ENCODE peak calls at places on chromosomes 13 and 19, in eight cellular contexts. H is astrocyte; C is GM12864; A is cardiac fibroblast; X is choroid plexus epithelial cell; K is CD8-positive, alpha-beta T cell; N is A549; R is H9. F is an unnamed sample.

GRCh38 chr13:75650991-75651390 is 14.9 kb downstream of the LMO7 start:
- DNase-seq in C (no peak), H (peak; percentile 55), K (no peak), N (no peak), A (no peak), X (no peak), R (no peak), F (no peak)

GRCh38 chr13:110251227-110251791 is 55.6 kb downstream of the COL4A1 start:
- DNase-seq in K (no peak), R (no peak), H (no peak), N (no peak), X (no peak), C (no peak), A (no peak), F (no peak)

GRCh38 chr13:102856603-102857002 is 10.8 kb downstream of the ERCC5 start:
- DNase-seq in R (no peak), N (no peak), K (no peak), H (peak; percentile 46), X (no peak), A (peak; percentile 64), C (no peak), F (no peak)

GRCh38 chr13:77981191-77981925 is 62.7 kb upstream of the EDNRB start:
- DNase-seq in N (no peak), H (peak; percentile 5), C (no peak), X (peak; percentile 33), R (no peak), K (no peak), A (peak; percentile 73), F (no peak)

GRCh38 chr13:36526897-36527296 is 94.6 kb downstream of the CCNA1 start:
- DNase-seq in A (no peak), N (no peak), C (no peak), R (no peak), H (no peak), K (no peak), X (no peak), F (no peak)

GRCh38 chr13:47415048-47415447 is 518.2 kb upstream of the HTR2A start:
- DNase-seq in C (no peak), R (no peak), N (no peak), X (peak; percentile 27), H (peak; percentile 41), A (peak; percentile 2), K (no peak), F (no peak)

GRCh38 chr19:5308471-5309437 is 31.9 kb downstream of the PTPRS start:
- DNase-seq in A (peak; percentile 79), R (no peak), C (no peak), K (no peak), H (peak; percentile 88), X (peak; percentile 95), N (no peak), F (no peak)

GRCh38 chr13:34748078-34748477 is 194.0 kb upstream of the NBEA start:
- DNase-seq in H (peak; percentile 92), R (no peak), X (peak; percentile 8), A (peak; percentile 82), C (no peak), K (no peak), N (no peak), F (no peak)

GRCh38 chr19:42345191-42345812 is 19.9 kb downstream of the MEGF8 start:
- DNase-seq in N (no peak), X (peak; percentile 72), H (no peak), R (no peak), K (no peak), C (no peak), A (peak; percentile 44), F (no peak)

GRCh38 chr13:99033814-99034213 is 56.0 kb upstream of the DOCK9 start:
- DNase-seq in N (no peak), H (no peak), C (no peak), A (peak; percentile 58), R (no peak), X (peak; percentile 65), K (no peak), F (no peak)

GRCh38 chr19:13099073-13099999 is 3.3 kb downstream of the LYL1 start:
- DNase-seq in X (no peak), N (no peak), A (peak; percentile 64), R (peak; percentile 78), C (no peak), K (peak; percentile 65), H (no peak), F (no peak)

GRCh38 chr19:46860846-46861690 is at the start of gene ARHGAP35:
- DNase-seq in A (peak; percentile 86), N (no peak), C (no peak), K (no peak), R (peak; percentile 82), H (no peak), X (peak; percentile 85), F (peak; percentile 87)

GRCh38 chr19:30340724-30341595 is 31.2 kb upstream of the ZNF536 start:
- DNase-seq in X (no peak), H (no peak), A (no peak), C (no peak), R (no peak), N (no peak), K (no peak), F (peak; percentile 13)

GRCh38 chr13:43786766-43787517 is at the start of gene ENOX1:
- DNase-seq in C (no peak), N (peak; percentile 54), H (peak; percentile 51), A (peak; percentile 81), R (peak; percentile 65), X (peak; percentile 75), K (no peak), F (peak; percentile 85)

GRCh38 chr19:46898731-46899130 is 37.9 kb downstream of the ARHGAP35 start:
- DNase-seq in A (peak; percentile 69), R (no peak), C (no peak), H (peak; percentile 91), X (peak; percentile 76), K (no peak), N (no peak), F (peak; percentile 61)

GRCh38 chr13:99376924-99377323 is 69.7 kb upstream of the GPR183 start:
- DNase-seq in R (no peak), K (no peak), C (no peak), A (no peak), H (no peak), N (no peak), X (no peak), F (peak; percentile 7)

GRCh38 chr19:41192574-41193419 is at the start of gene CYP2S1:
- DNase-seq in R (peak; percentile 78), K (no peak), A (no peak), X (no peak), N (peak; percentile 77), C (no peak), H (no peak), F (no peak)

GRCh38 chr13:29106651-29107050 is 286.5 kb downstream of the MTUS2 start:
- DNase-seq in K (no peak), X (no peak), H (no peak), A (no peak), R (no peak), C (no peak), N (no peak), F (no peak)
- TF ChIP-seq CTCF in K (no peak), X (no peak), H (no peak), A (no peak), R (no peak), C (no peak), N (no peak), F (no peak)

DNA sequence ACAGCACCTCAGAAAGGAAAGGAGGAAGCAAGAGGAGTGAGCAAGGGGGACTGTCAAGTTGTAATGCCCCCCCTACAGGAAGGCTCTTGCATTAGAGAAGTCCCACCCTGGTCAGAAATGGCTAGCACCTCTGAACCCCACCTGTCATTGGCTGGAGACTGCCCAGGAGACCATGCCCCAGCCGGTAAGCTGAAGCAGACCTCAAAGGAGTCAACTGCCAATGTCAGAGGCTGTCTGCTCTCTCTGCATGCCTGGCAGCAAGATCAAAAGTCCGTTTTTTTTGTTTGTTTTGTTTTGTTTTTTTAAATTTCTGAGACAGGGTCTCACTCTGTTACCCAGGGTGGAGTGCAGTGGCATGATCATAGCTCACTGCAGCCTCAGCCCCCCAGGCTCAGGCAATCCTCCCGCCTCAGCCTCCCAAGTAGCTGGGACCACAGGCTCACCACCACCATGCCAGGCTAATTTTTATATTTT is 8.1 kb upstream of the BCL3 start:
- DNase-seq in H (no peak), R (no peak), X (no peak), N (peak; percentile 88), K (no peak), A (no peak), C (no peak), F (no peak)
- TF ChIP-seq CTCF in H (no peak), R (peak; percentile 22), X (peak; percentile 42), N (no peak), K (no peak), A (no peak), C (peak; percentile 39), F (no peak)

GRCh38 chr13:94431569-94431968 is 47.9 kb downstream of the DCT start:
- DNase-seq in H (no peak), X (peak; percentile 48), R (no peak), A (peak; percentile 27), N (peak; percentile 1), K (no peak), C (no peak), F (no peak)
- TF ChIP-seq CTCF in H (no peak), X (peak; percentile 39), R (no peak), A (peak; percentile 4), N (no peak), K (no peak), C (no peak), F (no peak)

GRCh38 chr13:114279770-114280169 is 1.6 kb upstream of the UPF3A start:
- DNase-seq in C (no peak), A (no peak), N (no peak), X (no peak), K (no peak), R (no peak), H (no peak), F (no peak)

GRCh38 chr13:114279146-114279545 is 2.3 kb upstream of the UPF3A start:
- DNase-seq in C (no peak), H (no peak), N (no peak), A (no peak), K (no peak), R (no peak), X (no peak), F (no peak)

GRCh38 chr13:114283581-114283980 is 2.2 kb downstream of the UPF3A start:
- DNase-seq in X (peak; percentile 29), C (no peak), H (no peak), A (no peak), N (no peak), K (no peak), R (no peak), F (no peak)

GRCh38 chr13:114282143-114282685 is 813 bp downstream of the UPF3A start:
- DNase-seq in R (peak; percentile 40), H (no peak), X (no peak), K (no peak), C (no peak), A (peak; percentile 79), N (peak; percentile 71), F (peak; percentile 88)

DNA sequence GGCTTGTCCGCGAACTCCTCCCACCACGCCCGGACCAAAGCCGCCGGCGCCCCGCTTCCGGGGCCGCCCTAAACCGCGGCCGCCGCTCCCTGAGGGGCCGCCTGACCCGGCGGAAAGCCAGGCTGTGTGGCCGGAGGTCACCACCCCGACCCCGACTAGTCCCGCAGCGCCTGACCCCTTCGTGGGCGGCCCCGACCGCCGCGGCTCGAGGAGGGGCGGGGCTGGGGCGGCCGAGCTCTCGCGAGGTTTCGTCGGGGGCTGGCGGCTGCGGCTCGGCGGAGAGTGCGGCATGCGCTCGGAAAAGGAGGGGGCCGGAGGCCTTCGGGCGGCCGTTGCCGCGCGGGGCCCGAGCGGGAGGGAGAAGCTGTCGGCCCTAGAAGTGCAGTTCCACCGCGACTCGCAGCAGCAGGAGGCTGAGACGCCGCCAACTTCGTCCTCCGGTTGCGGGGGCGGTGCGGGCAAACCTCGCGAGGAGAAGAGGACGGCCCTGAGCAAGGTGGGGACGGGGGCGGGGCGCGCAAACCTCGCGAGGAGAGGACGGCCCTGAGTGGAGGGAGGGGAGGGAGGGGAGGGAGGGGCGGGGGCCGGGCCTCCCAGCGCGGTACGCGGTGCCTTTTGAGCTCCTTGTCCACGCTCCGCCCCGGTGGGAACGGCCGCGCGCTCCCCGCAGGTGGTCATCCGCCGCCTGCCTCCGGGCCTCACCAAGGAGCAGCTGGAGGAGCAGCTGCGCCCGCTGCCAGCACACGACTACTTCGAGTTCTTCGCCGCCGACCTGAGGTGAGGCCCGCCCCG is at the start of gene UPF3A:
- DNase-seq in K (peak; percentile 83), X (peak; percentile 96), H (peak; percentile 77), R (peak; percentile 96), N (peak; percentile 91), A (peak; percentile 95), C (peak; percentile 68), F (peak; percentile 85)
- TF ChIP-seq CTCF in K (no peak), X (no peak), H (no peak), R (no peak), N (no peak), A (no peak), C (no peak), F (no peak)